ENCODE peak calls at places on chromosome 22, in five cellular contexts. One of them, this sample, is unnamed.

GRCh38 chr22:35842954-35843353 is 125.3 kb downstream of the APOL5 start:
- DNase-seq in transverse colon: no peak
- DNase-seq in stomach: no peak
- DNase-seq in sigmoid colon: no peak
- DNase-seq in HL-60: peak; percentile 14
- DNase-seq in this sample: no peak

GRCh38 chr22:45844949-45845613 is 131.9 kb downstream of the WNT7B start:
- DNase-seq in transverse colon: no peak
- DNase-seq in stomach: no peak
- DNase-seq in sigmoid colon: no peak
- DNase-seq in HL-60: no peak
- DNase-seq in this sample: no peak

GRCh38 chr22:49951001-49951677 is 9.4 kb upstream of the PIM3 start:
- DNase-seq in transverse colon: peak; percentile 92
- DNase-seq in stomach: peak; percentile 99
- DNase-seq in sigmoid colon: no peak
- DNase-seq in HL-60: peak; percentile 52
- DNase-seq in this sample: no peak

GRCh38 chr22:35893698-35894097 is 134.9 kb downstream of the RBFOX2 start:
- DNase-seq in transverse colon: no peak
- DNase-seq in stomach: no peak
- DNase-seq in sigmoid colon: no peak
- DNase-seq in HL-60: no peak
- DNase-seq in this sample: no peak

GRCh38 chr22:45231293-45231692 is 9.4 kb downstream of the KIAA0930 start:
- DNase-seq in transverse colon: no peak
- DNase-seq in stomach: no peak
- DNase-seq in sigmoid colon: no peak
- DNase-seq in HL-60: no peak
- DNase-seq in this sample: no peak

GRCh38 chr22:44730490-44731356 is 21.7 kb upstream of the ARHGAP8 start:
- DNase-seq in transverse colon: no peak
- DNase-seq in stomach: no peak
- DNase-seq in sigmoid colon: no peak
- DNase-seq in HL-60: no peak
- DNase-seq in this sample: no peak

GRCh38 chr22:44405661-44406060 is 92.4 kb downstream of the RTL6 start:
- DNase-seq in transverse colon: no peak
- DNase-seq in stomach: no peak
- DNase-seq in sigmoid colon: peak; percentile 37
- DNase-seq in HL-60: no peak
- DNase-seq in this sample: peak; percentile 51

GRCh38 chr22:36741204-36741793 is 34.6 kb downstream of the IFT27 start:
- DNase-seq in transverse colon: no peak
- DNase-seq in stomach: peak; percentile 5
- DNase-seq in sigmoid colon: peak; percentile 10
- DNase-seq in HL-60: no peak
- DNase-seq in this sample: no peak

GRCh38 chr22:35601743-35602633 is 15.1 kb downstream of the MB start:
- DNase-seq in transverse colon: no peak
- DNase-seq in stomach: no peak
- DNase-seq in sigmoid colon: no peak
- DNase-seq in HL-60: peak; percentile 90
- DNase-seq in this sample: no peak

GRCh38 chr22:31136155-31136554 is 4.2 kb downstream of the PLA2G3 start:
- DNase-seq in transverse colon: no peak
- DNase-seq in stomach: no peak
- DNase-seq in sigmoid colon: no peak
- DNase-seq in HL-60: no peak
- DNase-seq in this sample: peak; percentile 33

GRCh38 chr22:50435701-50436115 is 39.1 kb downstream of the SBF1 start:
- DNase-seq in transverse colon: no peak
- DNase-seq in stomach: no peak
- DNase-seq in sigmoid colon: no peak
- DNase-seq in HL-60: no peak
- DNase-seq in this sample: no peak

GRCh38 chr22:45903355-45904149 is 73.4 kb downstream of the WNT7B start:
- DNase-seq in transverse colon: no peak
- DNase-seq in stomach: no peak
- DNase-seq in sigmoid colon: no peak
- DNase-seq in HL-60: peak; percentile 7
- DNase-seq in this sample: no peak

GRCh38 chr22:17969732-17970131 is 54.6 kb downstream of the MICAL3 start:
- DNase-seq in transverse colon: no peak
- DNase-seq in stomach: no peak
- DNase-seq in sigmoid colon: no peak
- DNase-seq in HL-60: no peak
- DNase-seq in this sample: peak; percentile 54

GRCh38 chr22:44391026-44391425 is 78.3 kb upstream of the SHISAL1 start:
- DNase-seq in transverse colon: no peak
- DNase-seq in stomach: no peak
- DNase-seq in sigmoid colon: no peak
- DNase-seq in HL-60: no peak
- DNase-seq in this sample: peak; percentile 41

GRCh38 chr22:45878051-45878764 is 98.8 kb downstream of the WNT7B start:
- DNase-seq in transverse colon: peak; percentile 3
- DNase-seq in stomach: no peak
- DNase-seq in sigmoid colon: peak; percentile 58
- DNase-seq in HL-60: no peak
- DNase-seq in this sample: peak; percentile 54

GRCh38 chr22:36587289-36588154 is 58.6 kb upstream of the EIF3D start:
- DNase-seq in transverse colon: no peak
- DNase-seq in stomach: no peak
- DNase-seq in sigmoid colon: no peak
- DNase-seq in HL-60: no peak
- DNase-seq in this sample: peak; percentile 35

GRCh38 chr22:44357962-44358553 is 45.3 kb upstream of the SHISAL1 start:
- DNase-seq in transverse colon: peak; percentile 19
- DNase-seq in stomach: no peak
- DNase-seq in sigmoid colon: peak; percentile 91
- DNase-seq in HL-60: no peak
- DNase-seq in this sample: peak; percentile 19

GRCh38 chr22:48702573-48703264 is 1125.0 kb downstream of the BRD1 start:
- DNase-seq in transverse colon: no peak
- DNase-seq in stomach: peak; percentile 31
- DNase-seq in sigmoid colon: peak; percentile 82
- DNase-seq in HL-60: peak; percentile 89
- DNase-seq in this sample: peak; percentile 67

GRCh38 chr22:44037519-44038370 is 13.6 kb downstream of the PARVB start:
- DNase-seq in transverse colon: peak; percentile 18
- DNase-seq in stomach: no peak
- DNase-seq in sigmoid colon: peak; percentile 85
- DNase-seq in HL-60: no peak
- DNase-seq in this sample: no peak

GRCh38 chr22:50157976-50158375 is 12.6 kb upstream of the PANX2 start:
- DNase-seq in transverse colon: peak; percentile 82
- DNase-seq in stomach: peak; percentile 85
- DNase-seq in sigmoid colon: no peak
- DNase-seq in HL-60: no peak
- DNase-seq in this sample: peak; percentile 61

GRCh38 chr22:44807915-44808690 is 55.7 kb downstream of the ARHGAP8 start:
- DNase-seq in transverse colon: no peak
- DNase-seq in stomach: no peak
- DNase-seq in sigmoid colon: no peak
- DNase-seq in HL-60: no peak
- DNase-seq in this sample: no peak

GRCh38 chr22:44865193-44866057 is 113.0 kb downstream of the ARHGAP8 start:
- DNase-seq in transverse colon: no peak
- DNase-seq in stomach: no peak
- DNase-seq in sigmoid colon: no peak
- DNase-seq in HL-60: no peak
- DNase-seq in this sample: no peak

GRCh38 chr22:46102752-46103151 is 47.6 kb upstream of the PPARA start:
- DNase-seq in transverse colon: no peak
- DNase-seq in stomach: no peak
- DNase-seq in sigmoid colon: no peak
- DNase-seq in HL-60: no peak
- DNase-seq in this sample: no peak

GRCh38 chr22:44172370-44173108 is 8.2 kb upstream of the PARVG start:
- DNase-seq in transverse colon: peak; percentile 54
- DNase-seq in stomach: peak; percentile 52
- DNase-seq in sigmoid colon: peak; percentile 82
- DNase-seq in HL-60: peak; percentile 97
- DNase-seq in this sample: peak; percentile 95

GRCh38 chr22:44462246-44463015 is 35.6 kb downstream of the RTL6 start:
- DNase-seq in transverse colon: no peak
- DNase-seq in stomach: peak; percentile 20
- DNase-seq in sigmoid colon: no peak
- DNase-seq in HL-60: no peak
- DNase-seq in this sample: peak; percentile 40

GRCh38 chr22:47850644-47851151 is 1088.2 kb downstream of the TBC1D22A start:
- DNase-seq in transverse colon: no peak
- DNase-seq in stomach: no peak
- DNase-seq in sigmoid colon: no peak
- DNase-seq in HL-60: no peak
- DNase-seq in this sample: no peak

GRCh38 chr22:31075961-31076360 is 5.2 kb upstream of the SMTN start:
- DNase-seq in transverse colon: peak; percentile 70
- DNase-seq in stomach: peak; percentile 50
- DNase-seq in sigmoid colon: peak; percentile 93
- DNase-seq in HL-60: no peak
- DNase-seq in this sample: peak; percentile 77

GRCh38 chr22:45112136-45112879 is 51.4 kb upstream of the NUP50 start:
- DNase-seq in transverse colon: no peak
- DNase-seq in stomach: no peak
- DNase-seq in sigmoid colon: no peak
- DNase-seq in HL-60: no peak
- DNase-seq in this sample: no peak

GRCh38 chr22:22380098-22381030 is 128.2 kb downstream of the ZNF280B start:
- DNase-seq in transverse colon: peak; percentile 61
- DNase-seq in stomach: no peak
- DNase-seq in sigmoid colon: no peak
- DNase-seq in HL-60: no peak
- DNase-seq in this sample: peak; percentile 90

GRCh38 chr22:34395370-34395769 is 475.1 kb upstream of the LARGE1 start:
- DNase-seq in transverse colon: no peak
- DNase-seq in stomach: no peak
- DNase-seq in sigmoid colon: no peak
- DNase-seq in HL-60: no peak
- DNase-seq in this sample: no peak

DNA sequence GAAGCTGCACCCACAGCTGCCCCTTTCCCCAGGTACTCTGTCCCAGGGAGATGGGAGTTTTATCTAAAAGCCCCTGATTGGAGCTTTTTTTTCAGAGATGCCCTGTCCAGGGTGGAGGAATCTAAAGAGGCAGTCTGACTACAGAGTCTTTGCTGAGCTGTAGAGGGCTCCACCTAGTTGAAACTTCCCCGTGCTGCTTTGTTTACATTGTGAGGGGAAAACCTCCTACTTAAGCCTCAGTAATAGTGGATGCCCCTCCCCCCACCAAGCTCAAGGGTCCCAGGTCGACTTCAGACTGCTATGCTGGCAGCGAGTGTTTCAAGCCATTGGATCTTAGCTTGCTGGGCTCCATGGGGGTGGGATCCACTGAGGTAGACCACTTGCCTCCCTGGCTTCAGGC is 470.1 kb upstream of the LARGE1 start:
- DNase-seq in transverse colon: no peak
- DNase-seq in stomach: no peak
- DNase-seq in sigmoid colon: no peak
- DNase-seq in HL-60: no peak
- DNase-seq in this sample: no peak
- TF ChIP-seq CTCF in transverse colon: no peak
- TF ChIP-seq CTCF in stomach: no peak
- TF ChIP-seq CTCF in sigmoid colon: no peak
- TF ChIP-seq CTCF in HL-60: no peak
- TF ChIP-seq CTCF in this sample: no peak

GRCh38 chr22:29782061-29782845 is 15.1 kb downstream of the UQCR10 start:
- DNase-seq in transverse colon: peak; percentile 74
- DNase-seq in stomach: peak; percentile 87
- DNase-seq in sigmoid colon: no peak
- DNase-seq in HL-60: no peak
- DNase-seq in this sample: no peak
- TF ChIP-seq POLR2AphosphoS5 in transverse colon: no peak
- TF ChIP-seq POLR2AphosphoS5 in stomach: no peak
- TF ChIP-seq POLR2AphosphoS5 in sigmoid colon: no peak
- TF ChIP-seq POLR2AphosphoS5 in HL-60: no peak
- TF ChIP-seq POLR2AphosphoS5 in this sample: no peak

DNA sequence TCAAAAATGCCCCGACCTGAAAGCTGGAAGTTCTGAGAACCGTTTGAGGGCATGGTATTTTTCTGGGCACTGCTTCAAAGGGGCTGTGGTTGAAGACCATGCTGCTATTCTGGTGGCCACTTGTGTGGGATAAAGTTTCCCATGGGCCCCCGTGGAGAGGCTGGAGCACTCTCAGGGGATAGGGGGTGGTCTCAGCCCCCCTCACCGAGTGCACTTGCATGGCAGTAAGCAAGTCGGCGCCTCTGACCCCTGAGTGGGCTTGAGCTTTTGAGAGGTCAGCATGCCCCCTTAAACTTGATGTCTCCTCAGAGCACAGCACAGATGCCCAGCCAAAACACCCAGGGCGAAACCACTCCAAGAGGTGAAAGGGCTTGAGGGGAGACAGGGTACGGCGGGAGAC is 35.6 kb downstream of the TIMP3 start:
- DNase-seq in transverse colon: no peak
- DNase-seq in stomach: no peak
- DNase-seq in sigmoid colon: peak; percentile 63
- DNase-seq in HL-60: no peak
- DNase-seq in this sample: no peak
- TF ChIP-seq CTCF in transverse colon: no peak
- TF ChIP-seq CTCF in stomach: no peak
- TF ChIP-seq CTCF in sigmoid colon: no peak
- TF ChIP-seq CTCF in HL-60: no peak
- TF ChIP-seq CTCF in this sample: no peak

GRCh38 chr22:40410272-40410671 is 39.9 kb downstream of the SGSM3 start:
- DNase-seq in transverse colon: no peak
- DNase-seq in stomach: peak; percentile 52
- DNase-seq in sigmoid colon: no peak
- DNase-seq in HL-60: no peak
- DNase-seq in this sample: no peak
- TF ChIP-seq POLR2AphosphoS5 in transverse colon: peak; percentile 13
- TF ChIP-seq POLR2AphosphoS5 in stomach: no peak
- TF ChIP-seq POLR2AphosphoS5 in sigmoid colon: no peak
- TF ChIP-seq POLR2AphosphoS5 in HL-60: peak; percentile 24
- TF ChIP-seq POLR2AphosphoS5 in this sample: peak; percentile 17

GRCh38 chr22:42990131-42990838 is 24.7 kb downstream of the PACSIN2 start:
- DNase-seq in transverse colon: peak; percentile 36
- DNase-seq in stomach: no peak
- DNase-seq in sigmoid colon: peak; percentile 71
- DNase-seq in HL-60: no peak
- DNase-seq in this sample: no peak
- TF ChIP-seq CTCF in transverse colon: peak; percentile 13
- TF ChIP-seq CTCF in stomach: no peak
- TF ChIP-seq CTCF in sigmoid colon: no peak
- TF ChIP-seq CTCF in HL-60: no peak
- TF ChIP-seq CTCF in this sample: no peak